ENCODE peak calls at places on chromosomes 5 and 9, in five cellular contexts. N is SW480; E is heart left ventricle; C is stimulated activated CD4-positive, alpha-beta T cell treated with anti-CD3 and anti-CD28 coated beads, Interleukin-15, amount 100 ng/mL, for 1 hour; G is HFFc6. R is an unnamed sample.

GRCh38 chr5:89723907-89724306 is 685.6 kb downstream of the CETN3 start:
- DNase-seq in C (no peak), N (no peak), G (no peak), E (no peak), R (no peak)

GRCh38 chr5:138110266-138110963 is 26.6 kb downstream of the WNT8A start:
- DNase-seq in C (no peak), G (no peak), E (no peak), N (peak; percentile 50), R (no peak)

GRCh38 chr9:20640331-20641187 is 18.3 kb upstream of the MLLT3 start:
- DNase-seq in E (peak; percentile 75), C (peak; percentile 51), N (peak; percentile 65), G (peak; percentile 46), R (no peak)

GRCh38 chr9:136697146-136697820 is 10.0 kb upstream of the AGPAT2 start:
- DNase-seq in G (no peak), E (no peak), N (peak; percentile 65), C (no peak), R (no peak)

GRCh38 chr9:133825555-133826198 is 87.5 kb upstream of the SARDH start:
- DNase-seq in N (no peak), G (peak; percentile 71), E (no peak), C (no peak), R (no peak)

GRCh38 chr9:135065151-135065550 is 22.3 kb upstream of the OLFM1 start:
- DNase-seq in C (no peak), E (no peak), G (no peak), N (no peak), R (no peak)

GRCh38 chr9:34689512-34689911 is 1.6 kb downstream of the CCL19 start:
- DNase-seq in G (no peak), N (no peak), C (no peak), E (no peak), R (no peak)

GRCh38 chr5:28084069-28084468 is 1045.7 kb upstream of the CDH9 start:
- DNase-seq in N (no peak), G (no peak), E (no peak), C (no peak), R (no peak)

GRCh38 chr9:127458921-127459320 is 7.6 kb downstream of the LRSAM1 start:
- DNase-seq in N (no peak), E (no peak), C (no peak), G (no peak), R (no peak)

GRCh38 chr9:31908158-31908890 is 476.1 kb upstream of the ACO1 start:
- DNase-seq in C (no peak), G (peak; percentile 6), E (no peak), N (peak; percentile 80), R (no peak)

GRCh38 chr9:70983723-70984280 is 137.6 kb downstream of the TRPM3 start:
- DNase-seq in C (no peak), N (no peak), G (peak; percentile 16), E (no peak), R (no peak)

GRCh38 chr5:139863361-139863760 is 67.8 kb downstream of the PSD2 start:
- DNase-seq in E (peak; percentile 82), C (no peak), G (no peak), N (no peak), R (no peak)

GRCh38 chr5:134769206-134769605 is 10.6 kb downstream of the DDX46 start:
- DNase-seq in E (no peak), C (no peak), G (peak; percentile 32), N (no peak), R (no peak)

GRCh38 chr9:131598121-131598520 is 52.8 kb downstream of the PRRT1B start:
- DNase-seq in N (no peak), E (peak; percentile 79), C (no peak), G (no peak), R (no peak)

R was measured in activated CD8-positive, alpha-beta memory T cell treated with anti-CD3 and anti-CD28 coated beads for 4 hours.